ENCODE peak calls at places on chromosomes 16 and 17, in five cellular contexts. V, P, E, S and N are unnamed samples.

GRCh38 chr16:1688807-1689560 is 10.9 kb downstream of the JPT2 start:
- DNase-seq in S (no peak), V (peak), P (peak), E (no peak), N (peak)

GRCh38 chr17:29825604-29826003 is 104.4 kb downstream of the SSH2 start:
- DNase-seq in E (no peak), V (no peak), S (no peak), P (no peak), N (no peak)

GRCh38 chr17:53454337-53454736 is 368.4 kb upstream of the KIF2B start:
- DNase-seq in E (no peak), V (no peak), S (no peak), P (no peak), N (no peak)

GRCh38 chr16:22694887-22695382 is 119.0 kb upstream of the HS3ST2 start:
- DNase-seq in V (no peak), S (peak), P (no peak), E (no peak), N (no peak)

GRCh38 chr16:28062261-28063046 is 1.1 kb downstream of the GSG1L start:
- DNase-seq in S (no peak), E (no peak), P (no peak), V (no peak), N (no peak)

GRCh38 chr17:63446981-63447687 is 1.0 kb upstream of the CYB561 start:
- DNase-seq in P (no peak), S (no peak), V (peak), E (peak), N (no peak)

GRCh38 chr16:78874241-78874983 is 726.1 kb downstream of the MAF start:
- DNase-seq in P (no peak), V (no peak), S (no peak), E (no peak), N (no peak)

GRCh38 chr17:55038291-55038690 is 69.7 kb downstream of the STXBP4 start:
- DNase-seq in E (no peak), P (no peak), V (no peak), S (no peak), N (no peak)

GRCh38 chr17:19510903-19511302 is 22.8 kb upstream of the SLC47A1 start:
- DNase-seq in V (no peak), P (no peak), S (no peak), E (no peak), N (no peak)

DNA sequence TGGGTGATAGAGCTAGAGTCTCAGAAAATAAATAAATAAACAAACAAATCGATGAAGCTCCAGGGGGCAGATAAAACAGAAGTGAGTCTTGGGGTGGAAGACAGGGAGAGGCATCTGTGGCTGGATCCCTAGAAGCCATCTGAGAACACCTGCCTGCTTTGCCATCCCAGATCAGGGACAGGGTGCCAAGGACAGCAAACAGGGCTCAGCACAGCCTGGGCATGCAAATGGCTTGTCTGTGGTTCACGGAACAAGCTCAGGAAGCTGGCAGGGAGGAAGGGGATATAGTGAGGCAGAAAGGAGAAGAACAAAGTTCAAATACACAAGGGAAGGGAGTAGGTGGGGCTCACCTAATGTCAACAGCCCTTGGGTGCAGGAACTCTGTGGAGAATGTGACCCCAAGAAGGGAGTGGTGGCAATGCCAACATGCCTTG is 27.5 kb downstream of the TRIM25 start:
- DNase-seq in S (no peak), E (no peak), P (no peak), V (peak), N (no peak)
- TF ChIP-seq POLR2AphosphoS5 in S (no peak), E (no peak), P (no peak), V (no peak), N (no peak)

GRCh38 chr16:11133344-11133921 is 122.6 kb downstream of the SOCS1 start:
- DNase-seq in E (peak), S (peak), P (peak), V (peak), N (peak)
- TF ChIP-seq POLR2AphosphoS5 in E (no peak), S (peak), P (peak), V (peak), N (peak)

DNA sequence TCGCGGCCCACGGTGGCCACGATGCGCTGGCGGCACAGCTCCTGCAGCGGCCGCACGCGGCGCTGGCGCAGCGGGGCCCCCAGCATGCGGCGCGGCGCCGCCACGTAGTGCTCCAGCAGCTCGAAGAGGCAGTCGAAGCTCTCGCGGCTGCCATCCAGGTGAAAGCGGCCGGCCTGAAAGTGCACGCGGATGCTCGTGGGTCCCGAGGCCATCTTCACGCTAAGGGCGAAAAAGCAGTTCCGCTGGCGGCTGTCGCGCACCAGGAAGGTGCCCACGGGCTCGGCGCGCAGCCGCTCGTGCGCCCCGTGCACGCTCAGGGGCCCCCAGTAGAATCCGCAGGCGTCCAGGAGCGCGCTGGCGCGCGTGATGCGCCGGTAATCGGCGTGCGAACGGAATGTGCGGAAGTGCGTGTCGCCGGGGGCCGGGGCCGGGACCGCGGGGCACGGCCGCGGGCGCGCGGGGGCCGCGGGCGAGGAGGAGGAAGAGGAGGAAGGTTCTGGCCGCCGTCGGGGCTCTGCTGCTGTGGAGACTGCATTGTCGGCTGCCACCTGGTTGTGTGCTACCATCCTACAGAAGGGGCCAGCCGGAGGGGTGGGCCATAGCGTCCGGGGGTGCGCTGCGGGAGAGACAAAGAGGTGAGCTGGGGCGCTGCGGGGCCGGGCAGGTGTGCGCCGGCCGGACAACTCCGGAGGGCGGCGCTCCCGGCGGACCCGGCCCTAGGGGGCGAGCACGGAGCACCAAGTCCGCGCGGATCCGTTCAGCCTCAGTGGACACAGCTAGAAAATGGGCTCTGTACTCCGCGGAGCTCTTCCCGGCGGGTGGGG is 879 bp downstream of the SOCS1 start:
- DNase-seq in V (peak), P (no peak), S (no peak), E (peak), N (no peak)
- TF ChIP-seq POLR2AphosphoS5 in V (no peak), P (no peak), S (no peak), E (no peak), N (no peak)

GRCh38 chr17:76527430-76528111 is 9.9 kb downstream of the CYGB start:
- DNase-seq in S (no peak), P (no peak), E (no peak), V (peak), N (no peak)

GRCh38 chr17:76521262-76521661 is 16.2 kb downstream of the CYGB start:
- DNase-seq in P (no peak), V (no peak), E (no peak), S (no peak), N (no peak)

GRCh38 chr17:76523084-76524037 is 14.1 kb downstream of the CYGB start:
- DNase-seq in S (no peak), V (peak), E (peak), P (peak), N (peak)

GRCh38 chr17:76528156-76528527 is 9.4 kb downstream of the CYGB start:
- DNase-seq in V (no peak), E (no peak), S (no peak), P (no peak), N (no peak)

GRCh38 chr17:76524598-76525512 is 12.7 kb downstream of the CYGB start:
- DNase-seq in P (no peak), V (peak), S (no peak), E (no peak), N (no peak)
- TF ChIP-seq POLR2AphosphoS5 in P (no peak), V (no peak), S (peak), E (no peak), N (no peak)

GRCh38 chr16:89437991-89438390 is 52.4 kb downstream of the ANKRD11 start:
- DNase-seq in V (no peak), P (no peak), S (no peak), E (no peak), N (no peak)
- TF ChIP-seq POLR2AphosphoS5 in V (no peak), P (no peak), S (no peak), E (no peak), N (no peak)

GRCh38 chr17:68238894-68239293 is 8.9 kb upstream of the AMZ2 start:
- DNase-seq in E (no peak), V (no peak), S (no peak), P (no peak), N (no peak)
- TF ChIP-seq POLR2AphosphoS5 in E (no peak), V (no peak), S (no peak), P (no peak), N (no peak)

GRCh38 chr17:78357177-78357586 is 2.7 kb downstream of the SOCS3 start:
- DNase-seq in V (no peak), P (no peak), S (no peak), E (peak), N (no peak)

GRCh38 chr17:78359216-78359935 is 501 bp downstream of the SOCS3 start:
- DNase-seq in S (no peak), V (no peak), E (peak), P (no peak), N (no peak)

GRCh38 chr17:78357687-78358537 is 2.0 kb downstream of the SOCS3 start:
- DNase-seq in V (no peak), P (no peak), E (no peak), S (no peak), N (no peak)

GRCh38 chr17:78359936-78360370 is at the start of gene SOCS3:
- DNase-seq in S (peak), E (peak), P (peak), V (peak), N (no peak)

GRCh38 chr17:78358538-78359215 is 1.2 kb downstream of the SOCS3 start:
- DNase-seq in S (no peak), P (no peak), E (peak), V (peak), N (no peak)
- TF ChIP-seq POLR2AphosphoS5 in S (peak), P (peak), E (no peak), V (no peak), N (peak)

GRCh38 chr17:77125432-77125901 is 15.3 kb upstream of the SEC14L1 start:
- DNase-seq in S (no peak), E (no peak), V (no peak), P (peak), N (peak)
- TF ChIP-seq POLR2AphosphoS5 in S (no peak), E (no peak), V (no peak), P (peak), N (peak)

GRCh38 chr16:72072514-72073342 is 9.7 kb downstream of the HPR start:
- DNase-seq in V (no peak), P (no peak), S (no peak), E (peak), N (no peak)

GRCh38 chr16:72064361-72064894 is 1.4 kb downstream of the HPR start:
- DNase-seq in S (no peak), E (no peak), P (no peak), V (no peak), N (no peak)

GRCh38 chr16:72073831-72074230 is 10.8 kb downstream of the HPR start:
- DNase-seq in E (no peak), P (no peak), V (peak), S (no peak), N (no peak)

GRCh38 chr16:72066747-72067146 is 3.7 kb downstream of the HPR start:
- DNase-seq in S (no peak), P (peak), V (no peak), E (peak), N (peak)

GRCh38 chr16:72068930-72069329 is 5.9 kb downstream of the HPR start:
- DNase-seq in E (no peak), P (no peak), S (no peak), V (no peak), N (no peak)
- TF ChIP-seq POLR2AphosphoS5 in E (no peak), P (no peak), S (no peak), V (no peak), N (no peak)

GRCh38 chr17:65727243-65727642 is 165.8 kb upstream of the AXIN2 start:
- DNase-seq in P (no peak), E (no peak), S (no peak), V (no peak), N (no peak)

GRCh38 chr17:65733314-65733713 is 171.9 kb upstream of the AXIN2 start:
- DNase-seq in E (no peak), V (no peak), S (no peak), P (no peak), N (no peak)

GRCh38 chr17:65727832-65728231 is 166.4 kb upstream of the AXIN2 start:
- DNase-seq in P (no peak), V (no peak), S (no peak), E (no peak), N (no peak)

GRCh38 chr17:65729207-65729606 is 167.8 kb upstream of the AXIN2 start:
- DNase-seq in V (no peak), S (no peak), P (no peak), E (no peak), N (no peak)

DNA sequence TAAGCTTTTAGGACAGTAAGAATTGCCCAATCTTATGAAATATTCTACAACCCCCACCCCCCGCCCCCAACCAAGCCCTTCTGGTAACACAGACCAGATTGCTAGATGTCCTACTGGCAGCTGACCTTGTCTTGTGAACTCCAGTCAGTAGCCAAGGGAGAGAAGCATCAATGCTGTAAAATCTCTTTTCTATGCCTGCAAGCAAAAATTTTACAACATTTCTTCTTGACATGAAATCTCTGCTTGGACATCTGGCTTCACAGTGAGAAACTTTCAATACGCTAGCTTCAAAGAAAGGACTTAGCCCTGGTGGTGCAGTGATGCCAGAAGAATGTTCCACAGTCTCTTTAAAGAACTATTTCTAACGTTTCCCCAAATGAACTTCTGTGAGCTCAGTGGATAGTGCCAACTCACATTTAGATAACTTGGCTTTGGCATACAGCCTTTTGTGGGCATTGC is 169.3 kb upstream of the AXIN2 start:
- DNase-seq in V (no peak), S (peak), E (no peak), P (no peak), N (no peak)
- TF ChIP-seq POLR2AphosphoS5 in V (no peak), S (no peak), E (no peak), P (no peak), N (no peak)